ENCODE peak calls at places on chromosomes 7 and 10, in five cellular contexts. Y, A, P, X and B are unnamed samples.

GRCh38 chr7:16648551-16648950 is 2.6 kb downstream of the BZW2 start:
- DNase-seq in Y (no peak), A (no peak), P (no peak), X (no peak), B (no peak)

GRCh38 chr7:128710391-128710930 is 28.7 kb upstream of the CALU start:
- DNase-seq in Y (no peak), A (no peak), P (no peak), X (no peak), B (peak; percentile 71)

GRCh38 chr7:52741670-52742069 is 293.8 kb upstream of the POM121L12 start:
- DNase-seq in Y (no peak), A (no peak), P (no peak), X (no peak), B (no peak)

GRCh38 chr10:1569208-1569607 is 168.1 kb downstream of the ADARB2 start:
- DNase-seq in Y (peak; percentile 34), A (no peak), P (no peak), X (no peak), B (no peak)

GRCh38 chr7:41891967-41892755 is 189.3 kb upstream of the INHBA start:
- DNase-seq in Y (no peak), A (no peak), P (no peak), X (no peak), B (no peak)

GRCh38 chr10:73788864-73789658 is 3.7 kb downstream of the ZSWIM8 start:
- DNase-seq in Y (no peak), A (no peak), P (no peak), X (no peak), B (no peak)

GRCh38 chr10:104259456-104259855 is 4.8 kb downstream of the GSTO1 start:
- DNase-seq in Y (no peak), A (no peak), P (no peak), X (no peak), B (no peak)

GRCh38 chr10:132062641-132063390 is 2.9 kb upstream of the JAKMIP3 start:
- DNase-seq in Y (no peak), A (no peak), P (no peak), X (no peak), B (no peak)

GRCh38 chr7:79199266-79199665 is 254.2 kb downstream of the MAGI2 start:
- DNase-seq in Y (no peak), A (no peak), P (no peak), X (no peak), B (no peak)

GRCh38 chr10:11167233-11167979 is 149.7 kb downstream of the CELF2 start:
- DNase-seq in Y (no peak), A (no peak), P (no peak), X (no peak), B (no peak)

GRCh38 chr7:54944179-54944578 is 74.6 kb upstream of the EGFR start:
- DNase-seq in Y (no peak), A (no peak), P (no peak), X (no peak), B (peak; percentile 51)

GRCh38 chr7:151660141-151660540 is 140.4 kb upstream of the RHEB start:
- DNase-seq in Y (no peak), A (no peak), P (no peak), X (no peak), B (no peak)

GRCh38 chr10:92696606-92697383 is 7.0 kb downstream of the HHEX start:
- DNase-seq in Y (no peak), A (no peak), P (no peak), X (no peak), B (no peak)

GRCh38 chr7:12943781-12944180 is 256.3 kb downstream of the ARL4A start:
- DNase-seq in Y (no peak), A (no peak), P (no peak), X (no peak), B (no peak)

GRCh38 chr7:129969881-129970446 is 17.2 kb upstream of the UBE2H start:
- DNase-seq in Y (no peak), A (peak; percentile 91), P (no peak), X (no peak), B (no peak)

DNA sequence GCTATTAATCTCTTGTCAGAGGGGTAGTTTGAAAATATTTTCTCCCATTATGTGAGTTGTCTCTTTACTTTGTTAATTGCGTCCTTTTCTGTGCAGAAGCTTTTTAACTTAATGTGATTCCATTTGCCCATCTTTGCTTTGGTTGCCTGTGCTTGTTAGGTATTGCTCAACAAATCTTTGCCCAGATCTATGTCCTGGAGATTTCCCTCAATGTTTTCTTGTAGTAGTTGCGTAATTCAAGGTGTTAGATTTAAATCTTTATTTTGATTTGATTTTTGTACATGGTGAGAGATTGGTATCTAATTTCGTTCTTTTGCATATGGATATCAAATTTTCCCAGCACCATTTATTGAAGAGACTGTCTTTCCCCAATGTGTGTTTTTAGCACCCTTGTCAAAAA is 567.2 kb downstream of the DNAJB9 start:
- DNase-seq in Y (no peak), A (no peak), P (no peak), X (no peak), B (no peak)
- H3K27me3 ChIP-seq in Y (no peaks in the 10 kb centered on the region), A (no peaks in the 10 kb centered on the region), P (no peaks in the 10 kb centered on the region), X (no peaks in the 10 kb centered on the region), B (no peaks in the 10 kb centered on the region)

GRCh38 chr10:119337223-119337622 is 129.9 kb downstream of the GRK5 start:
- DNase-seq in Y (no peak), A (no peak), P (no peak), X (no peak), B (no peak)
- H3K27me3 ChIP-seq in Y (no peaks in the 10 kb centered on the region), A (no peaks in the 10 kb centered on the region), P (no peaks in the 10 kb centered on the region), X (no peaks in the 10 kb centered on the region), B (no peaks in the 10 kb centered on the region)

GRCh38 chr7:137609500-137609899 is 237.3 kb downstream of the DGKI start:
- DNase-seq in Y (no peak), A (peak; percentile 70), P (no peak), X (no peak), B (no peak)
- H3K27me3 ChIP-seq in Y (no peaks in the 10 kb centered on the region), A (no peaks in the 10 kb centered on the region), P (no peaks in the 10 kb centered on the region), X (no peaks in the 10 kb centered on the region), B (no peaks in the 10 kb centered on the region)

DNA sequence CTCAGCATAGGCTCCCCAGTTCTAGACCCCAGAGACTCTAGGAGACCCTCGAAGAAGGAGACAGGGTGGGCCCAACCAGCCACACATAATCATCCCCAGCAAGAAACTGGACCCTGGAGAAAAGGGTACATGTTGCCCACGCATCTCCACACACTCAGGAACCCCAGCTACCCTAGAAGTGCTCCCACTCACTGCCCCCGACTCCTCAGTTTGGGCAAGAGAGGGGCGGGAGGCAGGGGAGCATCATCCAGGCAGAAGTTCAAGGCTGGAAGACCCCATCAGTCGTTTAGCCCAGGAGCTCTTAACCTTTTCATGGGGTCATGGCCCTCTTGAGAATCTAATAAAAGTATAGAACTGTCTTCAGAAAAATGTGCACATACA is 1.8 kb upstream of the ZNF467 start:
- DNase-seq in Y (no peak), A (no peak), P (no peak), X (no peak), B (no peak)
- H3K27me3 ChIP-seq in Y (no peaks in the 10 kb centered on the region), A (peaks cover 53% of the 10 kb centered on the region), P (no peaks in the 10 kb centered on the region), X (no peaks in the 10 kb centered on the region), B (no peaks in the 10 kb centered on the region)

GRCh38 chr7:23476286-23477169 is 6.2 kb upstream of the IGF2BP3 start:
- DNase-seq in Y (no peak), A (no peak), P (no peak), X (no peak), B (no peak)

GRCh38 chr7:23477962-23478866 is 7.9 kb upstream of the IGF2BP3 start:
- DNase-seq in Y (no peak), A (no peak), P (no peak), X (no peak), B (no peak)

GRCh38 chr7:23474829-23475578 is 4.7 kb upstream of the IGF2BP3 start:
- DNase-seq in Y (no peak), A (no peak), P (no peak), X (no peak), B (no peak)

GRCh38 chr7:23475579-23475844 is 5.2 kb upstream of the IGF2BP3 start:
- DNase-seq in Y (no peak), A (no peak), P (no peak), X (no peak), B (no peak)

DNA sequence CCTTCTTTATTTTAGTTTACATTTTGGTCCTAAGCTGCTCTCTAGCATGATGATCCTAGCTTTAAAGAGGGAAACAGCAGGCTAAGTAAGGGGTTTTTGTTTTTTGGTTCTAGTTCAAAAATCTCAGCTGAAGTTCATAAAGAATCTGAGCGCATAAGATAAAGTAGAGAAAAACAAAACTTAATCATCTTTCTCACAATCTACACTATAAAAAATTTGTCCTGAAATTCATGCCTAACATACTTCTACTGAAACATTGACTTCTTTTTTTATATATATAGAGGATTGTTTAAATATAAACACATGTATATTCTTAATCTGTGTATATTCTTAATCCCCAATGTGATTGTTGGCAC is 6.9 kb upstream of the IGF2BP3 start:
- DNase-seq in Y (no peak), A (no peak), P (no peak), X (no peak), B (no peak)
- H3K27me3 ChIP-seq in Y (peaks cover 83% of the 10 kb centered on the region), A (no peaks in the 10 kb centered on the region), P (peaks cover 94% of the 10 kb centered on the region), X (peaks cover 62% of the 10 kb centered on the region), B (peaks cover 40% of the 10 kb centered on the region)